ENCODE peak calls at places on chromosomes 3 and 15, in eight cellular contexts. R, S, K, U, W, P, E and J are unnamed samples.

GRCh38 chr3:34865350-34865749 is 774.0 kb upstream of the ARPP21 start:
- DNase-seq in R (no peak), S (no peak), K (no peak), U (no peak), W (no peak), P (no peak), E (no peak), J (no peak)

GRCh38 chr3:134104031-134104430 is 74.3 kb upstream of the SLCO2A1 start:
- DNase-seq in R (no peak), S (no peak), K (no peak), U (no peak), W (no peak), P (no peak), E (peak; percentile 17), J (no peak)

GRCh38 chr15:44102675-44103254 is 92.3 kb downstream of the FRMD5 start:
- DNase-seq in R (peak; percentile 23), S (peak; percentile 50), K (peak; percentile 99), U (no peak), W (no peak), P (peak; percentile 99), E (peak; percentile 94), J (no peak)

GRCh38 chr15:74631408-74631807 is 15.8 kb downstream of the CLK3 start:
- DNase-seq in R (no peak), S (no peak), K (no peak), U (no peak), W (no peak), P (no peak), E (no peak), J (no peak)

GRCh38 chr15:30984118-30984517 is 7.3 kb downstream of the MTMR10 start:
- DNase-seq in R (no peak), S (no peak), K (no peak), U (no peak), W (no peak), P (no peak), E (no peak), J (no peak)

GRCh38 chr15:88913017-88913849 is at the start of gene MFGE8:
- DNase-seq in R (peak; percentile 67), S (peak; percentile 63), K (peak; percentile 51), U (peak; percentile 72), W (peak; percentile 72), P (no peak), E (peak; percentile 77), J (peak; percentile 90)

GRCh38 chr15:40768492-40769309 is 1.1 kb upstream of the C15orf62 start:
- DNase-seq in R (no peak), S (no peak), K (no peak), U (peak; percentile 45), W (no peak), P (no peak), E (no peak), J (peak; percentile 80)

GRCh38 chr3:173660645-173661299 is 263.2 kb downstream of the NLGN1 start:
- DNase-seq in R (no peak), S (no peak), K (peak; percentile 5), U (no peak), W (no peak), P (no peak), E (no peak), J (no peak)

GRCh38 chr3:151770941-151771340 is 37.2 kb downstream of the AADACL2 start:
- DNase-seq in R (peak; percentile 91), S (no peak), K (peak; percentile 56), U (no peak), W (peak; percentile 31), P (no peak), E (peak; percentile 89), J (no peak)

GRCh38 chr3:187027531-187027936 is 97.2 kb downstream of the ST6GAL1 start:
- DNase-seq in R (no peak), S (no peak), K (no peak), U (peak; percentile 48), W (no peak), P (no peak), E (no peak), J (no peak)

GRCh38 chr3:61936344-61936937 is 375.1 kb downstream of the PTPRG start:
- DNase-seq in R (peak; percentile 8), S (no peak), K (peak; percentile 25), U (peak; percentile 9), W (no peak), P (no peak), E (peak; percentile 50), J (no peak)

GRCh38 chr3:122299872-122300460 is 25.1 kb upstream of the CSTA start:
- DNase-seq in R (peak; percentile 26), S (no peak), K (peak; percentile 47), U (peak; percentile 42), W (no peak), P (no peak), E (peak; percentile 27), J (no peak)

DNA sequence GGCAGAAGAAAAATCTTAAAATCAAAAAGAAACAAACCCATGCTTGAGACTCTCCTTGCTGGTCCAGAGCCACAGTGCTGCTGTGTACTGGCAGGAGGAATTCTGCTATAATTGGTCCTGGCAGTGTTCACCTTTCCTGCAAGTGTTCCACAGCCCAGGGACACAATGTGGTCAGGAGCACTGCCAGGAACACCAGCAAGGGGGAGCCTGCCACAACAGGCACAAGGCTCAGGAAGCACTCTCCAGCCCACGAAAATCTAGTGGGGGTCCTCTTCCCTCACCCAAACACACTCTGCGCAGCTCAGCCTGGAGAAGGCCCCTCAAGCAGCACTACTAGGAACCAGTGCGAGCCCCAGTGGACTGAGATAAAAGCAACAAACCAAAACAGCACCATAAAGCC is 92.9 kb downstream of the UBE3A start:
- DNase-seq in R (peak; percentile 7), S (peak; percentile 61), K (peak; percentile 11), U (no peak), W (no peak), P (no peak), E (peak; percentile 52), J (no peak)
- TF ChIP-seq CTCF in R (no peak), S (no peak), K (peak; percentile 60), U (no peak), W (no peak), P (peak; percentile 52), E (peak; percentile 36), J (no peak)

GRCh38 chr3:119352863-119353527 is 58.8 kb downstream of the ARHGAP31 start:
- DNase-seq in R (no peak), S (no peak), K (peak; percentile 59), U (peak; percentile 41), W (no peak), P (no peak), E (peak; percentile 86), J (no peak)
- TF ChIP-seq CTCF in R (no peak), S (peak; percentile 29), K (peak; percentile 42), U (peak; percentile 61), W (peak; percentile 27), P (peak; percentile 57), E (peak; percentile 41), J (peak; percentile 18)

GRCh38 chr3:126474498-126475410 is 937 bp downstream of the ZXDC start:
- DNase-seq in R (peak; percentile 61), S (no peak), K (peak; percentile 34), U (peak; percentile 52), W (no peak), P (no peak), E (peak; percentile 53), J (peak; percentile 93)

GRCh38 chr3:126475411-126476114 is at the start of gene ZXDC:
- DNase-seq in R (peak; percentile 97), S (peak; percentile 90), K (peak; percentile 80), U (peak; percentile 97), W (peak; percentile 90), P (no peak), E (peak; percentile 97), J (peak; percentile 99)

GRCh38 chr3:126469479-126469878 is 6.2 kb downstream of the ZXDC start:
- DNase-seq in R (peak; percentile 4), S (no peak), K (no peak), U (no peak), W (no peak), P (no peak), E (no peak), J (peak; percentile 58)

GRCh38 chr3:126473292-126474168 is 2.2 kb downstream of the ZXDC start:
- DNase-seq in R (peak; percentile 6), S (no peak), K (no peak), U (no peak), W (no peak), P (no peak), E (no peak), J (peak; percentile 72)

DNA sequence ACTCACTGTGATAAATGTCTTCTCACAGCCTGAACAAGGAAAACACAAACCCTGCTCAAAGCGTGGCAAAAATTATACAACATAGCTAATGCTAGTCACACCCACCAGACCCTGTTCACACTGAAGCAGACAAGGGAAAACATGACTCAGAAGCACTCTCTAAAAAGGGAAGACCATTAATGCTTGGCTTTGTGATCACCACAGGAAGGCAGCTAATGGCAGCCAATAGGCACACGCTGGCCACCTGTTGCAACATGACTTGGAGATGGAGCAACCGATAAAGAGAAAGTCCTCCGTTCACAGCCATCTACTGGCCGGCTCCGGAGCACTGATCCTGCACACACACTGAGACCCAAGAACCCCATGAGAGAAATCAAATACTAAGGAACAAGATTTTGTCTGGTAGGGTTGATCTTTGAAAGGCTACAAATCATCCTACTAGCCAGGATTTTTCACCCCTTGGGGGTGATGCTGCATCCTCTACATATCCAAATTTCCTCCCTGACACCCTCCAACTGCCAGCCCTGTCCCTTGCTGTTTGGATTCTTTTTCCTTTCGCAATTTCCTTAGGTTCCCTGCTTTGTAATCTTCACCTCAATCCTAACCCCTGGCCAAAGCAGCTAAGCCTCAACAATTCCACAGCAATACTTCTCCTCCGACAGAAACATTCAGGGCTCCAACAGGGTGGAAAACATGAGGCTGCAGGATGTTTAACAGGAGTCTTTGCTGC is 3.2 kb downstream of the ZXDC start:
- DNase-seq in R (peak; percentile 73), S (peak; percentile 54), K (peak; percentile 56), U (no peak), W (peak; percentile 63), P (peak; percentile 85), E (peak; percentile 86), J (peak; percentile 89)
- TF ChIP-seq CTCF in R (no peak), S (no peak), K (no peak), U (no peak), W (no peak), P (peak; percentile 26), E (peak; percentile 6), J (no peak)

DNA sequence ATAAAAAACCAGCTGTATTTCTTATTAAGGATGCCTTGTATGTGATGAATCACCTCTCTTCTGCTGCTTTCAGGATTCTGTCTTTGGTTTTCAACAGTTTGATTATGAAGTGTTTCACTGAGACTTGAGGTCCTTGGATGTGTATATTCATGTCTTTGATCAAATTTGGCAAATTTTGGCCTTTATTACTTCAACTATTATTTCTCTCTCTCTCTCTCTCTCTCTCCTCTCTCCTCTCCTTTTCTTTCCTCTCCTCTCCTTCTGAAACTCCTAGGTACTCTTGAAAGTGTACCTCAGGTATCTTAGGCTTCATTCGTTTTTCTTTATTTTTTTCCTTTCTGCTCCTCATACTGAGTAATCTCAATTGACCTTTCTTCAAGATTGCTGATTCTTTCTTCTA is 43.3 kb downstream of the LSM3 start:
- DNase-seq in R (no peak), S (no peak), K (no peak), U (no peak), W (no peak), P (no peak), E (no peak), J (no peak)
- TF ChIP-seq CTCF in R (no peak), S (no peak), K (no peak), U (no peak), W (no peak), P (no peak), E (no peak), J (no peak)